ENCODE peak calls at places on chromosomes 13 and 19, in five cellular contexts. O, Z, B, E and I are unnamed samples.

GRCh38 chr19:37313335-37313627 is 57.6 kb upstream of the ZNF527 start:
- DNase-seq in E (no peak), O (no peak), B (no peak), Z (no peak), I (no peak)

GRCh38 chr13:97879646-97880297 is 73.7 kb upstream of the IPO5 start:
- DNase-seq in B (no peak), O (no peak), E (no peak), Z (no peak), I (peak; percentile 96)

GRCh38 chr13:99577934-99578917 is 77.0 kb downstream of the TM9SF2 start:
- DNase-seq in O (no peak), E (peak; percentile 80), B (no peak), Z (no peak), I (peak; percentile 17)

GRCh38 chr19:41111750-41112295 is 2.4 kb upstream of the CYP2F1 start:
- DNase-seq in Z (no peak), B (no peak), O (no peak), E (no peak), I (no peak)

GRCh38 chr19:288911-289310 is 2.3 kb downstream of the PLPP2 start:
- DNase-seq in Z (no peak), O (no peak), B (no peak), E (no peak), I (no peak)

GRCh38 chr13:113967729-113968462 is 6.0 kb downstream of the C13orf46 start:
- DNase-seq in O (no peak), B (peak; percentile 1), E (peak; percentile 72), Z (no peak), I (no peak)

GRCh38 chr13:30412351-30412750 is 9.9 kb upstream of the UBE2L5 start:
- DNase-seq in E (no peak), B (no peak), O (no peak), Z (no peak), I (peak; percentile 59)

GRCh38 chr13:50437252-50437651 is 406.2 kb downstream of the DLEU7 start:
- DNase-seq in O (no peak), E (no peak), Z (no peak), B (no peak), I (no peak)

GRCh38 chr19:920051-920857 is 3.1 kb downstream of the KISS1R start:
- DNase-seq in O (no peak), B (no peak), Z (peak; percentile 80), E (no peak), I (peak; percentile 65)

GRCh38 chr13:73275163-73275562 is 216.4 kb downstream of the KLF5 start:
- DNase-seq in E (no peak), B (no peak), Z (no peak), O (no peak), I (peak; percentile 11)

GRCh38 chr19:30696514-30696913 is 324.3 kb downstream of the ZNF536 start:
- DNase-seq in B (no peak), O (no peak), Z (peak; percentile 8), E (no peak), I (peak; percentile 67)

GRCh38 chr19:2461751-2462634 is 5.2 kb upstream of the LMNB2 start:
- DNase-seq in B (no peak), O (peak; percentile 33), Z (peak; percentile 37), E (peak; percentile 81), I (peak; percentile 94)

GRCh38 chr13:96991072-96991471 is 3.2 kb downstream of the OXGR1 start:
- DNase-seq in B (no peak), Z (no peak), O (no peak), E (no peak), I (no peak)

GRCh38 chr19:23762548-23762883 is 3.8 kb upstream of the ZNF681 start:
- DNase-seq in E (no peak), O (peak; percentile 77), B (peak; percentile 41), Z (no peak), I (no peak)

GRCh38 chr19:38735257-38735686 is 9.0 kb downstream of the CAPN12 start:
- DNase-seq in E (peak; percentile 83), B (no peak), O (no peak), Z (peak; percentile 46), I (no peak)

GRCh38 chr19:23075031-23075733 is 41.6 kb upstream of the ZNF730 start:
- DNase-seq in O (peak; percentile 20), Z (no peak), E (peak; percentile 77), B (no peak), I (peak; percentile 78)

GRCh38 chr19:46155237-46155636 is 7.2 kb downstream of the IGFL2 start:
- DNase-seq in E (no peak), O (no peak), Z (no peak), B (no peak), I (no peak)

GRCh38 chr19:35498220-35498619 is 8.0 kb upstream of the KRTDAP start:
- DNase-seq in E (no peak), Z (no peak), B (no peak), O (no peak), I (no peak)

GRCh38 chr13:110382229-110382628 is 75.1 kb downstream of the COL4A2 start:
- DNase-seq in O (no peak), B (no peak), E (no peak), Z (no peak), I (peak; percentile 36)

GRCh38 chr19:38173324-38174041 is 50.5 kb downstream of the DPF1 start:
- DNase-seq in B (peak; percentile 67), O (no peak), Z (no peak), E (no peak), I (no peak)

GRCh38 chr19:3642987-3643386 is 16.4 kb upstream of the CACTIN start:
- DNase-seq in O (no peak), E (no peak), B (no peak), Z (no peak), I (peak; percentile 36)

GRCh38 chr13:75366380-75367280 is 115.3 kb downstream of the TBC1D4 start:
- DNase-seq in Z (no peak), O (no peak), E (no peak), B (no peak), I (no peak)

GRCh38 chr13:73576291-73576690 is 517.5 kb downstream of the KLF5 start:
- DNase-seq in O (no peak), E (no peak), B (no peak), Z (no peak), I (no peak)

GRCh38 chr19:17340302-17340870 is 3.0 kb downstream of the GTPBP3 start:
- DNase-seq in E (no peak), Z (no peak), O (no peak), B (no peak), I (peak; percentile 43)

GRCh38 chr13:107999751-108000150 is 215.6 kb downstream of the LIG4 start:
- DNase-seq in E (no peak), Z (no peak), O (no peak), B (no peak), I (no peak)

GRCh38 chr19:3479177-3479818 is 1.0 kb downstream of the SMIM24 start:
- DNase-seq in B (no peak), Z (peak; percentile 55), O (peak; percentile 19), E (no peak), I (peak; percentile 68)

GRCh38 chr19:33280351-33280921 is 21.9 kb downstream of the CEBPA start:
- DNase-seq in E (no peak), O (no peak), Z (no peak), B (no peak), I (no peak)

DNA sequence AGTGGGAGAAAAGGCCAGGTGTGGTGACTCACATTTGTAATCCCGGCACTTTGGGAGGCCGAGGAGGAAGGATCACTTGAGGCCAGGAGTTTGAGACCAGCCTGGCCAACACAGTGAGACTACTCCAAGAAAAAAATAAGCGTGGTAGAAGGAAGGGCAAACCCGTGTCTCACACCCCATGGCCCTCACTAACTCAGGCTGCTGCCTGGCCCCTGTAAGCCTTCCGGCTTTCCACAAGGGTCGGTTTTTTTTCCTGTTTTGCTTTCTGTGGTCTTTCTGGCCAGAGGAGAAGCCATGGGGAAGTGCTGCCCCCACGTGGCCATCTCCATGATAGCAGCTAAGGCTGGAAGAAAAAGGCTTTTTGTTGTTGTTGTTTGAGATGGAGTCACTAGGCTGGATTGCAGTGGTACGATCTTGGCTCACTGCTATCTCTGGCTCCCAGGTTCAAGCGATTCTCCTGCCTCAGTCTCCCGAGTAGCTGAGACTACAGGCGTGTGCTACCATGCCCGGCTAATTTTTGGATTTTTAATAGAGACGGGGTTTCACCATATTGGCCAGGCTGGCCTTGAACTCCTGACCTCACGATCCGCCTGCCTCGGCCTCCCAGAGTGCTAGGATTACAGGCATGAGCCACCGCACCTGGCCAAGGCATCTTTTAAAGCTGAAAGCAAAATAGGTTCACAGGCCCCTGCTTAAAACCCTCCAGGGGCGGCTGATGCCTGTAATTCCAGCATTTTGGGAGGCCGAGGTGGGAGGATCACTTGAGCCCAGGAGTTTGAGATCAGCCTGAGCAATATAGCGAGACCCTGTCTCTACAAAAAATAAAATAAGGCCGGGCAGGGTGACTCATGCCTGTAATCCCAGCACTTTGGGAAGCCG is 7.5 kb upstream of the ARHGEF18 start:
- DNase-seq in B (peak; percentile 34), E (peak; percentile 89), Z (peak; percentile 79), O (peak; percentile 74), I (peak; percentile 89)
- H3K27ac ChIP-seq in B (no peak overlapping the region), E (no peak overlapping the region), Z (no peak overlapping the region), O (no peak overlapping the region), I (no peak overlapping the region)

GRCh38 chr19:6241056-6241455 is 38.7 kb downstream of the MLLT1 start:
- DNase-seq in B (no peak), O (no peak), Z (no peak), E (peak; percentile 61), I (no peak)
- H3K27ac ChIP-seq in B (no peak overlapping the region), O (no peak overlapping the region), Z (no peak overlapping the region), E (no peak overlapping the region), I (no peak overlapping the region)

GRCh38 chr19:43674630-43674982 is 4.6 kb upstream of the PLAUR start:
- DNase-seq in E (no peak), O (no peak), B (no peak), Z (no peak), I (no peak)

GRCh38 chr19:43675906-43676305 is 5.9 kb upstream of the PLAUR start:
- DNase-seq in B (no peak), O (no peak), E (no peak), Z (no peak), I (no peak)

GRCh38 chr19:43673702-43674629 is 4.0 kb upstream of the PLAUR start:
- DNase-seq in Z (no peak), E (no peak), O (no peak), B (no peak), I (no peak)

GRCh38 chr19:43678512-43678911 is 8.5 kb upstream of the PLAUR start:
- DNase-seq in O (no peak), Z (no peak), B (no peak), E (no peak), I (no peak)

GRCh38 chr19:43675269-43675879 is 5.4 kb upstream of the PLAUR start:
- DNase-seq in E (peak; percentile 89), B (no peak), Z (no peak), O (no peak), I (no peak)
- H3K27ac ChIP-seq in E (no peak overlapping the region), B (no peak overlapping the region), Z (no peak overlapping the region), O (no peak overlapping the region), I (no peak overlapping the region)

GRCh38 chr19:16073988-16074387 is 2.3 kb upstream of the TPM4 start:
- DNase-seq in E (peak; percentile 23), B (no peak), Z (peak; percentile 50), O (no peak), I (no peak)

GRCh38 chr19:16071072-16071691 is 5.1 kb upstream of the TPM4 start:
- DNase-seq in O (no peak), E (no peak), B (no peak), Z (no peak), I (no peak)

GRCh38 chr19:16074488-16075365 is 1.6 kb upstream of the TPM4 start:
- DNase-seq in Z (no peak), O (no peak), E (peak; percentile 37), B (no peak), I (no peak)

GRCh38 chr19:16075430-16076153 is 703 bp upstream of the TPM4 start:
- DNase-seq in O (no peak), E (peak; percentile 46), Z (no peak), B (no peak), I (no peak)

GRCh38 chr19:16073481-16073880 is 2.8 kb upstream of the TPM4 start:
- DNase-seq in O (no peak), Z (no peak), E (peak; percentile 59), B (no peak), I (no peak)
- H3K27ac ChIP-seq in O (peak overlapping the region; percentile 93), Z (peak overlapping the region; percentile 95), E (no peak overlapping the region), B (peak overlapping the region; percentile 79), I (no peak overlapping the region)